ENCODE peak calls at places on chromosomes 1 and 21, in eight cellular contexts. One of them, this sample, is unnamed.

GRCh38 chr1:167538657-167539056 is 14.9 kb downstream of the CREG1 start:
- DNase-seq in activated naive CD4-positive, alpha-beta T cell: no peak
- DNase-seq in ecto neural progenitor cell: no peak
- DNase-seq in NB4: no peak
- DNase-seq in hippocampal formation: no peak
- DNase-seq in DMS153: no peak
- DNase-seq in stimulated activated CD4-positive, alpha-beta T cell treated with anti-CD3 and anti-CD28 coated beads, Interleukin-1b, Interleukin-23, amount 100 ng/mL, for 48 hours: no peak
- DNase-seq in HuH-7.5: no peak
- DNase-seq in this sample: no peak

GRCh38 chr1:37890378-37891014 is 31.1 kb upstream of the MTF1 start:
- DNase-seq in HuH-7.5: peak; percentile 37
- DNase-seq in activated naive CD4-positive, alpha-beta T cell: no peak
- DNase-seq in ecto neural progenitor cell: no peak
- DNase-seq in NB4: peak; percentile 67
- DNase-seq in stimulated activated CD4-positive, alpha-beta T cell treated with anti-CD3 and anti-CD28 coated beads, Interleukin-1b, Interleukin-23, amount 100 ng/mL, for 48 hours: no peak
- DNase-seq in DMS153: peak; percentile 35
- DNase-seq in hippocampal formation: no peak
- DNase-seq in this sample: no peak

GRCh38 chr21:41726970-41727783 is 39.7 kb downstream of the RIPK4 start:
- DNase-seq in HuH-7.5: no peak
- DNase-seq in activated naive CD4-positive, alpha-beta T cell: no peak
- DNase-seq in NB4: peak; percentile 20
- DNase-seq in stimulated activated CD4-positive, alpha-beta T cell treated with anti-CD3 and anti-CD28 coated beads, Interleukin-1b, Interleukin-23, amount 100 ng/mL, for 48 hours: no peak
- DNase-seq in hippocampal formation: no peak
- DNase-seq in ecto neural progenitor cell: no peak
- DNase-seq in DMS153: peak; percentile 43
- DNase-seq in this sample: no peak

GRCh38 chr1:81044708-81045107 is 756.0 kb upstream of the ADGRL2 start:
- DNase-seq in DMS153: no peak
- DNase-seq in ecto neural progenitor cell: no peak
- DNase-seq in stimulated activated CD4-positive, alpha-beta T cell treated with anti-CD3 and anti-CD28 coated beads, Interleukin-1b, Interleukin-23, amount 100 ng/mL, for 48 hours: no peak
- DNase-seq in hippocampal formation: no peak
- DNase-seq in NB4: no peak
- DNase-seq in activated naive CD4-positive, alpha-beta T cell: no peak
- DNase-seq in HuH-7.5: no peak
- DNase-seq in this sample: no peak

GRCh38 chr1:156805766-156806511 is 10.7 kb downstream of the SH2D2A start:
- DNase-seq in ecto neural progenitor cell: no peak
- DNase-seq in DMS153: no peak
- DNase-seq in hippocampal formation: no peak
- DNase-seq in activated naive CD4-positive, alpha-beta T cell: no peak
- DNase-seq in stimulated activated CD4-positive, alpha-beta T cell treated with anti-CD3 and anti-CD28 coated beads, Interleukin-1b, Interleukin-23, amount 100 ng/mL, for 48 hours: no peak
- DNase-seq in HuH-7.5: no peak
- DNase-seq in NB4: no peak
- DNase-seq in this sample: no peak

GRCh38 chr1:178417858-178418257 is 78.9 kb downstream of the CLEC20A start:
- DNase-seq in activated naive CD4-positive, alpha-beta T cell: no peak
- DNase-seq in DMS153: no peak
- DNase-seq in HuH-7.5: no peak
- DNase-seq in NB4: peak; percentile 21
- DNase-seq in stimulated activated CD4-positive, alpha-beta T cell treated with anti-CD3 and anti-CD28 coated beads, Interleukin-1b, Interleukin-23, amount 100 ng/mL, for 48 hours: no peak
- DNase-seq in ecto neural progenitor cell: no peak
- DNase-seq in hippocampal formation: no peak
- DNase-seq in this sample: no peak

GRCh38 chr1:55140546-55140983 is 74.6 kb downstream of the USP24 start:
- DNase-seq in stimulated activated CD4-positive, alpha-beta T cell treated with anti-CD3 and anti-CD28 coated beads, Interleukin-1b, Interleukin-23, amount 100 ng/mL, for 48 hours: peak; percentile 65
- DNase-seq in hippocampal formation: peak; percentile 90
- DNase-seq in DMS153: peak; percentile 74
- DNase-seq in activated naive CD4-positive, alpha-beta T cell: peak; percentile 15
- DNase-seq in HuH-7.5: peak; percentile 34
- DNase-seq in NB4: peak; percentile 85
- DNase-seq in ecto neural progenitor cell: peak; percentile 53
- DNase-seq in this sample: peak; percentile 58

GRCh38 chr21:44657635-44658183 is at the start of gene KRTAP12-3:
- DNase-seq in NB4: no peak
- DNase-seq in DMS153: no peak
- DNase-seq in stimulated activated CD4-positive, alpha-beta T cell treated with anti-CD3 and anti-CD28 coated beads, Interleukin-1b, Interleukin-23, amount 100 ng/mL, for 48 hours: no peak
- DNase-seq in hippocampal formation: no peak
- DNase-seq in ecto neural progenitor cell: no peak
- DNase-seq in activated naive CD4-positive, alpha-beta T cell: peak; percentile 23
- DNase-seq in HuH-7.5: no peak
- DNase-seq in this sample: peak; percentile 67

GRCh38 chr1:32336963-32337675 is 1.1 kb upstream of the MARCKSL1 start:
- DNase-seq in hippocampal formation: no peak
- DNase-seq in DMS153: no peak
- DNase-seq in HuH-7.5: no peak
- DNase-seq in ecto neural progenitor cell: no peak
- DNase-seq in activated naive CD4-positive, alpha-beta T cell: no peak
- DNase-seq in NB4: peak; percentile 97
- DNase-seq in stimulated activated CD4-positive, alpha-beta T cell treated with anti-CD3 and anti-CD28 coated beads, Interleukin-1b, Interleukin-23, amount 100 ng/mL, for 48 hours: peak; percentile 63
- DNase-seq in this sample: no peak

GRCh38 chr21:45572231-45572630 is 30.0 kb upstream of the SLC19A1 start:
- DNase-seq in hippocampal formation: no peak
- DNase-seq in stimulated activated CD4-positive, alpha-beta T cell treated with anti-CD3 and anti-CD28 coated beads, Interleukin-1b, Interleukin-23, amount 100 ng/mL, for 48 hours: no peak
- DNase-seq in activated naive CD4-positive, alpha-beta T cell: no peak
- DNase-seq in NB4: no peak
- DNase-seq in HuH-7.5: no peak
- DNase-seq in DMS153: no peak
- DNase-seq in ecto neural progenitor cell: no peak
- DNase-seq in this sample: no peak

GRCh38 chr1:1196431-1197187 is 9.8 kb downstream of the TNFRSF18 start:
- DNase-seq in stimulated activated CD4-positive, alpha-beta T cell treated with anti-CD3 and anti-CD28 coated beads, Interleukin-1b, Interleukin-23, amount 100 ng/mL, for 48 hours: no peak
- DNase-seq in activated naive CD4-positive, alpha-beta T cell: no peak
- DNase-seq in ecto neural progenitor cell: no peak
- DNase-seq in HuH-7.5: no peak
- DNase-seq in hippocampal formation: no peak
- DNase-seq in NB4: no peak
- DNase-seq in DMS153: no peak
- DNase-seq in this sample: no peak

GRCh38 chr1:8889103-8889846 is 10.8 kb upstream of the ENO1 start:
- DNase-seq in ecto neural progenitor cell: no peak
- DNase-seq in HuH-7.5: peak; percentile 24
- DNase-seq in stimulated activated CD4-positive, alpha-beta T cell treated with anti-CD3 and anti-CD28 coated beads, Interleukin-1b, Interleukin-23, amount 100 ng/mL, for 48 hours: no peak
- DNase-seq in NB4: peak; percentile 68
- DNase-seq in DMS153: no peak
- DNase-seq in hippocampal formation: no peak
- DNase-seq in activated naive CD4-positive, alpha-beta T cell: no peak
- DNase-seq in this sample: no peak

GRCh38 chr21:15480160-15480559 is 249.6 kb upstream of the USP25 start:
- DNase-seq in DMS153: no peak
- DNase-seq in NB4: no peak
- DNase-seq in ecto neural progenitor cell: no peak
- DNase-seq in activated naive CD4-positive, alpha-beta T cell: no peak
- DNase-seq in stimulated activated CD4-positive, alpha-beta T cell treated with anti-CD3 and anti-CD28 coated beads, Interleukin-1b, Interleukin-23, amount 100 ng/mL, for 48 hours: no peak
- DNase-seq in hippocampal formation: no peak
- DNase-seq in HuH-7.5: no peak
- DNase-seq in this sample: no peak

GRCh38 chr1:150963535-150964489 is 10.8 kb downstream of the CERS2 start:
- DNase-seq in hippocampal formation: no peak
- DNase-seq in HuH-7.5: no peak
- DNase-seq in ecto neural progenitor cell: no peak
- DNase-seq in DMS153: no peak
- DNase-seq in NB4: no peak
- DNase-seq in stimulated activated CD4-positive, alpha-beta T cell treated with anti-CD3 and anti-CD28 coated beads, Interleukin-1b, Interleukin-23, amount 100 ng/mL, for 48 hours: no peak
- DNase-seq in activated naive CD4-positive, alpha-beta T cell: no peak
- DNase-seq in this sample: no peak

GRCh38 chr1:30778156-30778978 is 20.8 kb upstream of the LAPTM5 start:
- DNase-seq in DMS153: peak; percentile 82
- DNase-seq in HuH-7.5: no peak
- DNase-seq in ecto neural progenitor cell: no peak
- DNase-seq in activated naive CD4-positive, alpha-beta T cell: no peak
- DNase-seq in NB4: peak; percentile 37
- DNase-seq in stimulated activated CD4-positive, alpha-beta T cell treated with anti-CD3 and anti-CD28 coated beads, Interleukin-1b, Interleukin-23, amount 100 ng/mL, for 48 hours: peak; percentile 59
- DNase-seq in hippocampal formation: no peak
- DNase-seq in this sample: no peak

GRCh38 chr1:87684786-87685185 is 356.1 kb downstream of the LMO4 start:
- DNase-seq in DMS153: peak; percentile 25
- DNase-seq in ecto neural progenitor cell: no peak
- DNase-seq in activated naive CD4-positive, alpha-beta T cell: no peak
- DNase-seq in HuH-7.5: no peak
- DNase-seq in NB4: no peak
- DNase-seq in stimulated activated CD4-positive, alpha-beta T cell treated with anti-CD3 and anti-CD28 coated beads, Interleukin-1b, Interleukin-23, amount 100 ng/mL, for 48 hours: no peak
- DNase-seq in hippocampal formation: peak; percentile 24
- DNase-seq in this sample: no peak

GRCh38 chr1:229231754-229232119 is 39.2 kb upstream of the RAB4A start:
- DNase-seq in stimulated activated CD4-positive, alpha-beta T cell treated with anti-CD3 and anti-CD28 coated beads, Interleukin-1b, Interleukin-23, amount 100 ng/mL, for 48 hours: no peak
- DNase-seq in activated naive CD4-positive, alpha-beta T cell: no peak
- DNase-seq in hippocampal formation: peak; percentile 36
- DNase-seq in ecto neural progenitor cell: no peak
- DNase-seq in HuH-7.5: no peak
- DNase-seq in NB4: peak; percentile 65
- DNase-seq in DMS153: no peak
- DNase-seq in this sample: no peak

GRCh38 chr1:79745928-79746327 is 739.4 kb upstream of the ADGRL4 start:
- DNase-seq in ecto neural progenitor cell: no peak
- DNase-seq in stimulated activated CD4-positive, alpha-beta T cell treated with anti-CD3 and anti-CD28 coated beads, Interleukin-1b, Interleukin-23, amount 100 ng/mL, for 48 hours: no peak
- DNase-seq in activated naive CD4-positive, alpha-beta T cell: no peak
- DNase-seq in HuH-7.5: no peak
- DNase-seq in hippocampal formation: no peak
- DNase-seq in NB4: no peak
- DNase-seq in DMS153: peak; percentile 58
- DNase-seq in this sample: no peak

GRCh38 chr1:245552331-245552730 is 397.5 kb downstream of the KIF26B start:
- DNase-seq in NB4: no peak
- DNase-seq in hippocampal formation: no peak
- DNase-seq in DMS153: no peak
- DNase-seq in stimulated activated CD4-positive, alpha-beta T cell treated with anti-CD3 and anti-CD28 coated beads, Interleukin-1b, Interleukin-23, amount 100 ng/mL, for 48 hours: no peak
- DNase-seq in activated naive CD4-positive, alpha-beta T cell: no peak
- DNase-seq in HuH-7.5: no peak
- DNase-seq in ecto neural progenitor cell: no peak
- DNase-seq in this sample: no peak

GRCh38 chr21:35227774-35228173 is 178.7 kb upstream of the RUNX1 start:
- DNase-seq in HuH-7.5: no peak
- DNase-seq in stimulated activated CD4-positive, alpha-beta T cell treated with anti-CD3 and anti-CD28 coated beads, Interleukin-1b, Interleukin-23, amount 100 ng/mL, for 48 hours: no peak
- DNase-seq in NB4: no peak
- DNase-seq in activated naive CD4-positive, alpha-beta T cell: no peak
- DNase-seq in DMS153: peak; percentile 89
- DNase-seq in ecto neural progenitor cell: no peak
- DNase-seq in hippocampal formation: no peak
- DNase-seq in this sample: no peak

This sample was measured in T follicular helper cell.